ENCODE peak calls at places on chromosome 9, in eight cellular contexts. Q, D, R, A, M, J, F and B are unnamed samples. For H4K20me1, the result is how much of the 10 kb centered on the place peaks cover.

GRCh38 chr9:85602742-85603141 is 139.0 kb downstream of the AGTPBP1 start:
- DNase-seq in Q (no peak), D (no peak), R (no peak), A (no peak), M (no peak), J (no peak), F (no peak), B (no peak)

GRCh38 chr9:107243757-107244156 is 39.3 kb upstream of the RAD23B start:
- DNase-seq in Q (peak), D (no peak), R (peak), A (peak), M (no peak), J (peak), F (peak), B (peak)

GRCh38 chr9:123749580-123750202 is 180.2 kb downstream of the DENND1A start:
- DNase-seq in Q (no peak), D (peak), R (no peak), A (peak), M (no peak), J (no peak), F (peak), B (no peak)

GRCh38 chr9:16119861-16120641 is 567.2 kb downstream of the CCDC171 start:
- DNase-seq in Q (no peak), D (peak), R (no peak), A (peak), M (no peak), J (no peak), F (peak), B (no peak)

GRCh38 chr9:97132865-97133264 is 93.9 kb upstream of the CTSV start:
- DNase-seq in Q (no peak), D (no peak), R (no peak), A (no peak), M (no peak), J (no peak), F (no peak), B (no peak)

GRCh38 chr9:131238402-131239021 is 37.8 kb downstream of the FAM78A start:
- DNase-seq in Q (peak), D (no peak), R (no peak), A (peak), M (peak), J (no peak), F (no peak), B (peak)

GRCh38 chr9:72442212-72442607 is 77.2 kb upstream of the ZFAND5 start:
- DNase-seq in Q (peak), D (peak), R (peak), A (peak), M (no peak), J (peak), F (peak), B (peak)

GRCh38 chr9:12698986-12699385 is 5.8 kb downstream of the TYRP1 start:
- DNase-seq in Q (no peak), D (peak), R (peak), A (no peak), M (no peak), J (no peak), F (no peak), B (no peak)

GRCh38 chr9:38132956-38133355 is 63.9 kb upstream of the SHB start:
- DNase-seq in Q (no peak), D (no peak), R (no peak), A (no peak), M (no peak), J (no peak), F (no peak), B (no peak)

GRCh38 chr9:130337318-130337717 is 71.8 kb downstream of the HMCN2 start:
- DNase-seq in Q (no peak), D (no peak), R (no peak), A (no peak), M (no peak), J (no peak), F (no peak), B (no peak)

GRCh38 chr9:129382281-129383004 is 204.4 kb upstream of the IER5L start:
- DNase-seq in Q (peak), D (no peak), R (no peak), A (no peak), M (no peak), J (no peak), F (no peak), B (no peak)

GRCh38 chr9:71685988-71686387 is 82.3 kb downstream of the CEMIP2 start:
- DNase-seq in Q (no peak), D (peak), R (no peak), A (no peak), M (no peak), J (no peak), F (no peak), B (no peak)

GRCh38 chr9:131276107-131276888 is at the start of gene FAM78A:
- DNase-seq in Q (no peak), D (peak), R (peak), A (no peak), M (peak), J (no peak), F (no peak), B (peak)

GRCh38 chr9:24879591-24879990 is 333.9 kb upstream of the IZUMO3 start:
- DNase-seq in Q (no peak), D (peak), R (no peak), A (no peak), M (peak), J (no peak), F (no peak), B (no peak)

GRCh38 chr9:68538200-68538599 is 2.5 kb downstream of the TMEM252 start:
- DNase-seq in Q (no peak), D (no peak), R (no peak), A (no peak), M (no peak), J (no peak), F (no peak), B (no peak)

GRCh38 chr9:129357773-129358250 is 179.8 kb upstream of the IER5L start:
- DNase-seq in Q (no peak), D (no peak), R (no peak), A (no peak), M (no peak), J (no peak), F (no peak), B (no peak)

GRCh38 chr9:137814841-137815240 is 62.7 kb upstream of the CACNA1B start:
- DNase-seq in Q (no peak), D (no peak), R (no peak), A (no peak), M (no peak), J (no peak), F (no peak), B (no peak)

GRCh38 chr9:95071450-95071849 is 246.1 kb downstream of the FANCC start:
- DNase-seq in Q (no peak), D (no peak), R (no peak), A (no peak), M (no peak), J (no peak), F (no peak), B (no peak)
- H4K20me1 ChIP-seq in Q (half or more), D (under half), R (half or more), A (half or more), M (under half), J (under half), F (under half), B (under half)

GRCh38 chr9:113638504-113638903 is 175.0 kb downstream of the RGS3 start:
- DNase-seq in Q (no peak), D (no peak), R (no peak), A (no peak), M (no peak), J (no peak), F (no peak), B (no peak)

GRCh38 chr9:113636693-113637092 is 173.2 kb downstream of the RGS3 start:
- DNase-seq in Q (no peak), D (no peak), R (no peak), A (no peak), M (no peak), J (no peak), F (no peak), B (no peak)

GRCh38 chr9:113641100-113641885 is 177.8 kb downstream of the RGS3 start:
- DNase-seq in Q (no peak), D (no peak), R (no peak), A (no peak), M (no peak), J (no peak), F (no peak), B (no peak)

GRCh38 chr9:113640418-113640817 is 176.9 kb downstream of the RGS3 start:
- DNase-seq in Q (no peak), D (no peak), R (no peak), A (no peak), M (no peak), J (no peak), F (no peak), B (no peak)

GRCh38 chr9:113638916-113639315 is 175.4 kb downstream of the RGS3 start:
- DNase-seq in Q (no peak), D (no peak), R (no peak), A (no peak), M (no peak), J (no peak), F (no peak), B (no peak)
- TF ChIP-seq EZH2 in Q (no peak), D (no peak), R (no peak), A (no peak), M (no peak), J (no peak), F (no peak), B (no peak)

GRCh38 chr9:121749614-121750013 is 98.2 kb downstream of the DAB2IP start:
- DNase-seq in Q (no peak), D (no peak), R (no peak), A (no peak), M (no peak), J (no peak), F (no peak), B (no peak)
- H4K20me1 ChIP-seq in Q (under half), D (under half), R (half or more), A (half or more), M (half or more), J (under half), F (under half), B (under half)

GRCh38 chr9:908806-909205 is 67.3 kb downstream of the DMRT1 start:
- DNase-seq in Q (no peak), D (peak), R (no peak), A (no peak), M (peak), J (no peak), F (no peak), B (no peak)
- TF ChIP-seq EZH2 in Q (no peak), D (no peak), R (no peak), A (no peak), M (no peak), J (no peak), F (no peak), B (no peak)

GRCh38 chr9:35829084-35829763 is at the start of gene TMEM8B:
- DNase-seq in Q (peak), D (peak), R (peak), A (peak), M (peak), J (peak), F (peak), B (peak)

GRCh38 chr9:35828716-35829083 is at the start of gene FAM221B:
- DNase-seq in Q (no peak), D (peak), R (peak), A (no peak), M (peak), J (no peak), F (no peak), B (no peak)

GRCh38 chr9:35827486-35827885 is 1.0 kb downstream of the FAM221B start:
- DNase-seq in Q (no peak), D (no peak), R (no peak), A (peak), M (no peak), J (no peak), F (no peak), B (peak)

GRCh38 chr9:35822926-35823325 is 5.6 kb downstream of the FAM221B start:
- DNase-seq in Q (no peak), D (no peak), R (no peak), A (no peak), M (no peak), J (no peak), F (no peak), B (no peak)

DNA sequence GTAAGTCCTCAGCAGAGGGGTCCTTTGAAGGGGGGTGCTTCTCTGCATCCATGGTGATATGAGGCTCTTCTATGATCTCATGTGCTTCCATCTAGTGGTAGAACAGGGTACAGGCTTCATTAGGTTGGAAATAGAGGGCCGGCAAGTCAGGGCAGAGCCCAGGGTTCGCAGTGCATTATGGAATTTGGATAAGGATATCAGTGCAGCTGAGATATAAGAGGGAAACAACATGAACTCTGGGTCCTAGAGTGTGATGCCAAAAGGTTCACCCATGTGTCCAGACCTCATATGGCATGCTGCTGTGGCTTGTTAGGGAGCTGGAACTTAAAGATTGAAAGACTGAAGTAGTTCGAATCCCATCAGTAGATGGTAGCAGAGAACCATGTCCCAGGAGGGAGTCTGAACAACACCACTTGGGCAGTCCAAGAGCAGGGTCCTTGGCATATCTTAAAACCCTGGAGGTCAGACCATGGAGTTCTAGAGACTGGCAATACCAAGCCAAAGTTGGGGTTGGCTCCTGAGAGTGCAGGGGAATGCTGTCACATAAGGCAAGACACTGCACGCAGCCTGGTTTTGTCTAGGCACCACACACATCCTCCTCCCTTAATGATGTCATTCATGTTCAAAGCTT is 2.3 kb downstream of the FAM221B start:
- DNase-seq in Q (no peak), D (peak), R (peak), A (peak), M (peak), J (peak), F (peak), B (peak)
- H4K20me1 ChIP-seq in Q (under half), D (under half), R (under half), A (under half), M (under half), J (under half), F (under half), B (under half)

GRCh38 chr9:134177624-134178393 is 13.4 kb upstream of the RNU6ATAC start:
- DNase-seq in Q (no peak), D (no peak), R (no peak), A (no peak), M (no peak), J (no peak), F (no peak), B (no peak)

GRCh38 chr9:134175291-134175807 is 11.0 kb upstream of the RNU6ATAC start:
- DNase-seq in Q (no peak), D (peak), R (no peak), A (no peak), M (peak), J (no peak), F (no peak), B (no peak)

GRCh38 chr9:134175808-134176598 is 11.6 kb upstream of the RNU6ATAC start:
- DNase-seq in Q (no peak), D (no peak), R (no peak), A (no peak), M (no peak), J (peak), F (no peak), B (no peak)

GRCh38 chr9:134177186-134177585 is 12.8 kb upstream of the RNU6ATAC start:
- DNase-seq in Q (no peak), D (no peak), R (no peak), A (no peak), M (no peak), J (no peak), F (no peak), B (no peak)

GRCh38 chr9:134176599-134176968 is 12.2 kb upstream of the RNU6ATAC start:
- DNase-seq in Q (no peak), D (no peak), R (no peak), A (no peak), M (no peak), J (no peak), F (no peak), B (no peak)
- TF ChIP-seq EZH2 in Q (no peak), D (no peak), R (no peak), A (peak), M (no peak), J (no peak), F (no peak), B (no peak)

GRCh38 chr9:125633116-125633743 is 73.8 kb downstream of the MAPKAP1 start:
- DNase-seq in Q (peak), D (no peak), R (peak), A (no peak), M (no peak), J (no peak), F (peak), B (peak)

GRCh38 chr9:125630436-125630835 is 76.6 kb downstream of the MAPKAP1 start:
- DNase-seq in Q (peak), D (no peak), R (no peak), A (peak), M (no peak), J (no peak), F (peak), B (peak)

GRCh38 chr9:125631391-125632085 is 75.5 kb downstream of the MAPKAP1 start:
- DNase-seq in Q (no peak), D (peak), R (peak), A (peak), M (peak), J (peak), F (peak), B (peak)

GRCh38 chr9:125634040-125634717 is 72.8 kb downstream of the MAPKAP1 start:
- DNase-seq in Q (no peak), D (no peak), R (no peak), A (no peak), M (no peak), J (no peak), F (peak), B (peak)

DNA sequence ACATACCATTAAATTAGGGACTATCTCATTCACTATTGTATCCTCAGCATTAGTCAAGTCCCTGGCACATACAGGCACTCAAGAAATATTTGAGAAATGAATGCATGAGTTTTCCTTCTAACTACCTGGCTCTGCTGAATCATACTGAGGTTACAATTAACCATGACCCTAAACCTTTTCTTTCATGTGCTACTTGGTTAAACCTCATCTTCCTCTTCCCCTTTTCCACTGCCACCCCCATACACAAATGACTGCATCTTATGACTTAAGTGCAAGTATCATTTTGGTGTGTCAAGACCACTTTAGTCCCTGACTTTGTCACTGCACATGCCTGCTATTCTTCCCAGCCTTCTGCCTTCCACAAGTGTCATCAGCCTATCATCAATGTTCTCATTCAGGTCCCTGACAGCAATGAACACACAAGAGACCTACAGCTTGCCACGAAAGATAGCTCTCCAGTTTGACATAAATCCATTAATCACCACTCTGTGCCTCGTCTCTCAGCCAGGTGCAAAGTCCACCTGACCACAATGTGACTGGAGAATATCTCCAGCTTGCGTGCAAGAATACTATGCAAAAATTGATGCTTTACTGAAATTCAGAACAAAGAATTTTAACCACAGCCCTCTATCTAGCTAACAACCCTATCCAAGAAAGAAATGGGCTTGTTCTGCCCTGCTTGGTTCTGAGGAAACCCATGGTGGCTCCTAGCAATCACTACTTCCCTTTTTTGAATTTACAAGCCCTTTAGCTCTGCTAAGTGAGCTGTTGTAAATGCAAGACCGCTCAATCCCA is 74.5 kb downstream of the MAPKAP1 start:
- DNase-seq in Q (peak), D (no peak), R (peak), A (peak), M (no peak), J (peak), F (peak), B (peak)
- H4K20me1 ChIP-seq in Q (under half), D (under half), R (under half), A (half or more), M (under half), J (under half), F (under half), B (under half)

DNA sequence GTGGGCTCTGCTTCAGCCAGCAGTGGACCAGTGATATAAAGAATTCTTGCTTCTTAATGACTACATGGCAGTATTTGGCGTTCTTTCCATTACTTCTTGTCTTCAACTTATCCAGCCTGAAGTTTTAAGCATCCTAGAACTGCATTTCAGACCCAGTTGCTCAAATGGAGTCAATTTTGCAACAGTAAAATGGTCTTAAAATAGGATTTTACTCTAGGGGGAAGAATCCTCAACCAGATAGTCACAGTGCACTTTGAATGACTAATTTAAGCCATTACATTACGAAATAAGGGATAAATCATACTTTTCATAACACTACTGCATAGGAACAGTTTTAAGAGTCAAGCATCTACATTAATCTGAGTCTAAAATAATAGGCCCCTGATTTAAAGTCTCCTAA is 1.5 kb upstream of the SMARCA2 start:
- DNase-seq in Q (no peak), D (no peak), R (no peak), A (no peak), M (no peak), J (no peak), F (peak), B (peak)
- TF ChIP-seq EZH2 in Q (no peak), D (no peak), R (no peak), A (no peak), M (no peak), J (no peak), F (no peak), B (no peak)

GRCh38 chr9:136057236-136058151 is 37.6 kb downstream of the NACC2 start:
- DNase-seq in Q (no peak), D (peak), R (no peak), A (no peak), M (no peak), J (no peak), F (no peak), B (no peak)

GRCh38 chr9:136059851-136060670 is 35.0 kb downstream of the NACC2 start:
- DNase-seq in Q (no peak), D (no peak), R (peak), A (peak), M (no peak), J (no peak), F (no peak), B (peak)

GRCh38 chr9:136058152-136058483 is 37.0 kb downstream of the NACC2 start:
- DNase-seq in Q (no peak), D (no peak), R (no peak), A (no peak), M (no peak), J (no peak), F (no peak), B (no peak)

GRCh38 chr9:136059321-136059791 is 35.7 kb downstream of the NACC2 start:
- DNase-seq in Q (no peak), D (no peak), R (peak), A (no peak), M (peak), J (no peak), F (no peak), B (no peak)

GRCh38 chr9:136058801-136059302 is 36.2 kb downstream of the NACC2 start:
- DNase-seq in Q (no peak), D (no peak), R (no peak), A (no peak), M (no peak), J (no peak), F (no peak), B (no peak)
- H4K20me1 ChIP-seq in Q (under half), D (under half), R (half or more), A (half or more), M (under half), J (under half), F (under half), B (under half)